ENCODE peak calls at places on chromosomes 1 and 21, in six cellular contexts. V, R, Q, D, O and H are unnamed samples.

GRCh38 chr21:45855248-45855801 is 126.2 kb upstream of the COL6A1 start:
- DNase-seq in R (no peak), Q (no peak), D (no peak), V (no peak), O (no peak), H (no peak)

GRCh38 chr1:63074321-63074720 is 248.0 kb upstream of the FOXD3 start:
- DNase-seq in V (no peak), D (no peak), O (no peak), R (no peak), Q (no peak), H (no peak)

GRCh38 chr1:162019006-162019405 is 4.7 kb downstream of the OLFML2B start:
- DNase-seq in Q (no peak), O (no peak), V (no peak), R (no peak), D (peak; percentile 83), H (peak; percentile 92)

GRCh38 chr1:52658795-52659194 is 25.8 kb downstream of the SHISAL2A start:
- DNase-seq in R (no peak), Q (no peak), D (no peak), O (no peak), V (no peak), H (no peak)

GRCh38 chr1:77978969-77979838 is at the start of gene FUBP1:
- DNase-seq in O (peak; percentile 97), R (peak; percentile 96), D (peak; percentile 99), Q (peak; percentile 99), V (peak; percentile 95), H (peak; percentile 93)

GRCh38 chr21:31107871-31108270 is 69.6 kb upstream of the KRTAP19-8 start:
- DNase-seq in R (no peak), V (no peak), O (no peak), Q (no peak), D (no peak), H (no peak)

GRCh38 chr1:40039757-40040510 is 595 bp upstream of the CAP1 start:
- DNase-seq in Q (peak; percentile 66), V (peak; percentile 78), D (peak; percentile 93), O (peak; percentile 67), R (peak; percentile 75), H (peak; percentile 87)

GRCh38 chr21:41555053-41555452 is 47.1 kb upstream of the TMPRSS2 start:
- DNase-seq in R (no peak), Q (no peak), O (no peak), D (no peak), V (no peak), H (no peak)

GRCh38 chr1:117098287-117098890 is 23.2 kb downstream of the TRIM45 start:
- DNase-seq in O (no peak), R (no peak), V (no peak), D (no peak), Q (no peak), H (no peak)

GRCh38 chr1:96214982-96215381 is 506.6 kb upstream of the PTBP2 start:
- DNase-seq in O (no peak), Q (no peak), D (peak; percentile 42), R (no peak), V (no peak), H (no peak)

GRCh38 chr1:214823311-214824117 is 220.5 kb downstream of the CENPF start:
- DNase-seq in Q (no peak), R (peak; percentile 30), D (no peak), V (no peak), O (no peak), H (no peak)

GRCh38 chr1:22822371-22822770 is 111.7 kb downstream of the EPHB2 start:
- DNase-seq in R (no peak), D (no peak), V (no peak), Q (no peak), O (no peak), H (no peak)

GRCh38 chr1:169809370-169810095 is 14.8 kb upstream of the METTL18 start:
- DNase-seq in Q (peak; percentile 48), R (no peak), V (no peak), O (peak; percentile 21), D (peak; percentile 61), H (no peak)

GRCh38 chr1:180112979-180113650 is 41.6 kb upstream of the QSOX1 start:
- DNase-seq in D (peak; percentile 77), Q (no peak), R (no peak), V (no peak), O (no peak), H (no peak)

GRCh38 chr1:7535016-7535415 is 236.1 kb upstream of the VAMP3 start:
- DNase-seq in D (no peak), V (no peak), O (no peak), R (no peak), Q (no peak), H (no peak)

GRCh38 chr1:197773856-197774255 is 1.4 kb downstream of the DENND1B start:
- DNase-seq in V (no peak), D (no peak), Q (no peak), R (no peak), O (no peak), H (no peak)

GRCh38 chr21:39156024-39156423 is 27.2 kb downstream of the PSMG1 start:
- DNase-seq in D (no peak), O (no peak), V (no peak), Q (no peak), R (no peak), H (no peak)

GRCh38 chr1:112247971-112248370 is 148.0 kb upstream of the CTTNBP2NL start:
- DNase-seq in R (no peak), V (no peak), D (no peak), O (no peak), Q (no peak), H (no peak)

GRCh38 chr1:115796897-115797296 is 28.4 kb upstream of the CASQ2 start:
- DNase-seq in Q (peak; percentile 74), V (no peak), D (no peak), O (no peak), R (no peak), H (no peak)

GRCh38 chr1:213446496-213446895 is 395.5 kb downstream of the RPS6KC1 start:
- DNase-seq in D (no peak), V (no peak), O (no peak), Q (no peak), R (no peak), H (no peak)

GRCh38 chr21:22728091-22728490 is 1729.9 kb downstream of the NCAM2 start:
- DNase-seq in O (no peak), Q (peak; percentile 4), D (no peak), V (no peak), R (no peak), H (no peak)

GRCh38 chr1:31032266-31032665 is 33.3 kb downstream of the PUM1 start:
- DNase-seq in R (no peak), D (no peak), O (no peak), Q (no peak), V (no peak), H (no peak)

GRCh38 chr1:31027693-31028526 is 37.6 kb downstream of the PUM1 start:
- DNase-seq in O (no peak), D (no peak), R (no peak), Q (no peak), V (no peak), H (no peak)

GRCh38 chr1:31033573-31033972 is 31.9 kb downstream of the PUM1 start:
- DNase-seq in D (no peak), Q (no peak), O (no peak), V (no peak), R (no peak), H (no peak)

GRCh38 chr1:31029031-31029430 is 36.5 kb downstream of the PUM1 start:
- DNase-seq in V (no peak), R (no peak), O (no peak), Q (no peak), D (no peak), H (no peak)

GRCh38 chr1:31031330-31032143 is 34.0 kb downstream of the PUM1 start:
- DNase-seq in Q (no peak), O (no peak), V (no peak), D (no peak), R (no peak), H (no peak)
- H3K36me3 ChIP-seq in Q (peaks cover 5% of the 10 kb centered on the region), O (no peaks in the 10 kb centered on the region), V (no peaks in the 10 kb centered on the region), D (peaks cover 3% of the 10 kb centered on the region), R (peaks cover 58% of the 10 kb centered on the region), H (peaks cover 39% of the 10 kb centered on the region)

GRCh38 chr1:239893127-239893731 is 198.5 kb upstream of the FMN2 start:
- DNase-seq in D (no peak), V (no peak), O (no peak), Q (no peak), R (no peak), H (no peak)

GRCh38 chr1:239898067-239898730 is 193.5 kb upstream of the FMN2 start:
- DNase-seq in R (peak; percentile 91), Q (peak; percentile 90), V (peak; percentile 83), O (peak; percentile 75), D (peak; percentile 80), H (peak; percentile 76)

GRCh38 chr1:239896980-239897379 is 194.7 kb upstream of the FMN2 start:
- DNase-seq in D (no peak), O (no peak), V (no peak), R (no peak), Q (no peak), H (no peak)

GRCh38 chr1:239899747-239900146 is 191.9 kb upstream of the FMN2 start:
- DNase-seq in D (no peak), V (no peak), O (no peak), Q (no peak), R (no peak), H (no peak)

DNA sequence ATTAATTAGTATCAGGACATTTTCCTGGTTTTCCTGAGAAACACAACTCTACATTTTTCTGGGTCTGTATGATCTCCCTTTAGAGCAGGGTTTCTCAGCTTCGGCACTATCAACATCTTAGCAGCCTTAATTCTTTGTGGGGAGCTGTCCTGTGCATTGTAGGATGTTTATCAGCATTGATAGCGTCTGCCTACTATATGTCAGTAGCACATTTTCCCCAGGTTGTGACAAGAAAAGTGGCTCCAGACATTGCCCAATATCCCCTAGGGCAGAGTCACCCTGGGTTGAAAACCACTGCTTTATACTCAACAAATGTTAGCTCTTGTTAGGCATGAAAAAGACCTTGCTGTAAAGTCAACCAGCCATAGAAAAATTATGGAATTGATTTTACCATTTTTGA is 195.1 kb upstream of the FMN2 start:
- DNase-seq in O (no peak), R (no peak), Q (no peak), V (no peak), D (no peak), H (no peak)
- H3K4me3 ChIP-seq in O (no peak overlapping the region), R (no peak overlapping the region), Q (no peak overlapping the region), V (no peak overlapping the region), D (no peak overlapping the region), H (no peak overlapping the region)

GRCh38 chr1:32361674-32362473 is 411 bp downstream of the FAM229A start:
- DNase-seq in D (peak; percentile 61), O (peak; percentile 68), Q (peak; percentile 74), V (peak; percentile 83), R (peak; percentile 76), H (no peak)
- H3K36me3 ChIP-seq in D (peaks cover 7% of the 10 kb centered on the region), O (peaks cover 30% of the 10 kb centered on the region), Q (no peaks in the 10 kb centered on the region), V (no peaks in the 10 kb centered on the region), R (peaks cover 34% of the 10 kb centered on the region), H (no peaks in the 10 kb centered on the region)

GRCh38 chr21:16308269-16308668 is 578.5 kb downstream of the USP25 start:
- DNase-seq in D (peak; percentile 35), R (no peak), O (no peak), V (no peak), Q (no peak), H (no peak)
- H3K4me3 ChIP-seq in D (no peak overlapping the region), R (no peak overlapping the region), O (no peak overlapping the region), V (peak overlapping the region; percentile 25), Q (no peak overlapping the region), H (peak overlapping the region; percentile 39)